ENCODE peak calls at places on chromosomes 12 and 14, in ten cellular contexts. One of them, this sample, is unnamed. For H3K4me1, the result is how much of the 10 kb centered on the place peaks cover.

GRCh38 chr14:22071001-22071400 is 397.4 kb upstream of the OR4E1 start:
- DNase-seq in naive thymus-derived CD4-positive, alpha-beta T cell: peak
- DNase-seq in psoas muscle: no peak
- DNase-seq in GM12878: peak
- DNase-seq in stomach: no peak
- DNase-seq in small intestine: peak
- DNase-seq in cardiac muscle cell: no peak
- DNase-seq in IMR-90: no peak
- DNase-seq in GM23338: no peak
- DNase-seq in CD8-positive, alpha-beta T cell: peak
- DNase-seq in this sample: peak

GRCh38 chr14:97977711-97978261 is 1180.6 kb downstream of the VRK1 start:
- DNase-seq in naive thymus-derived CD4-positive, alpha-beta T cell: peak
- DNase-seq in psoas muscle: peak
- DNase-seq in GM12878: no peak
- DNase-seq in stomach: peak
- DNase-seq in small intestine: peak
- DNase-seq in cardiac muscle cell: peak
- DNase-seq in IMR-90: no peak
- DNase-seq in GM23338: no peak
- DNase-seq in CD8-positive, alpha-beta T cell: peak
- DNase-seq in this sample: peak

GRCh38 chr14:65219353-65219752 is 117.0 kb upstream of the MAX start:
- DNase-seq in naive thymus-derived CD4-positive, alpha-beta T cell: no peak
- DNase-seq in psoas muscle: no peak
- DNase-seq in GM12878: no peak
- DNase-seq in stomach: no peak
- DNase-seq in small intestine: no peak
- DNase-seq in cardiac muscle cell: no peak
- DNase-seq in IMR-90: no peak
- DNase-seq in GM23338: no peak
- DNase-seq in CD8-positive, alpha-beta T cell: no peak
- DNase-seq in this sample: no peak

GRCh38 chr14:51954657-51955056 is 34.7 kb upstream of the RTRAF start:
- DNase-seq in naive thymus-derived CD4-positive, alpha-beta T cell: no peak
- DNase-seq in psoas muscle: no peak
- DNase-seq in GM12878: no peak
- DNase-seq in stomach: no peak
- DNase-seq in small intestine: no peak
- DNase-seq in cardiac muscle cell: no peak
- DNase-seq in IMR-90: no peak
- DNase-seq in GM23338: peak
- DNase-seq in CD8-positive, alpha-beta T cell: no peak
- DNase-seq in this sample: no peak

GRCh38 chr12:57239587-57240068 is 10.1 kb downstream of the SHMT2 start:
- DNase-seq in naive thymus-derived CD4-positive, alpha-beta T cell: no peak
- DNase-seq in psoas muscle: no peak
- DNase-seq in GM12878: no peak
- DNase-seq in stomach: no peak
- DNase-seq in small intestine: no peak
- DNase-seq in cardiac muscle cell: no peak
- DNase-seq in IMR-90: no peak
- DNase-seq in GM23338: peak
- DNase-seq in CD8-positive, alpha-beta T cell: no peak
- DNase-seq in this sample: no peak

GRCh38 chr12:12946686-12947355 is 5.1 kb downstream of the GPRC5D start:
- DNase-seq in naive thymus-derived CD4-positive, alpha-beta T cell: no peak
- DNase-seq in psoas muscle: no peak
- DNase-seq in GM12878: no peak
- DNase-seq in stomach: no peak
- DNase-seq in small intestine: no peak
- DNase-seq in cardiac muscle cell: no peak
- DNase-seq in IMR-90: no peak
- DNase-seq in GM23338: no peak
- DNase-seq in CD8-positive, alpha-beta T cell: no peak
- DNase-seq in this sample: no peak

GRCh38 chr14:28344381-28344780 is 422.2 kb upstream of the FOXG1 start:
- DNase-seq in naive thymus-derived CD4-positive, alpha-beta T cell: no peak
- DNase-seq in psoas muscle: no peak
- DNase-seq in GM12878: no peak
- DNase-seq in stomach: no peak
- DNase-seq in small intestine: no peak
- DNase-seq in cardiac muscle cell: peak
- DNase-seq in IMR-90: no peak
- DNase-seq in GM23338: no peak
- DNase-seq in CD8-positive, alpha-beta T cell: no peak
- DNase-seq in this sample: no peak

GRCh38 chr12:48978291-48978740 is at the start of gene WNT1:
- DNase-seq in naive thymus-derived CD4-positive, alpha-beta T cell: no peak
- DNase-seq in psoas muscle: no peak
- DNase-seq in GM12878: no peak
- DNase-seq in stomach: no peak
- DNase-seq in small intestine: no peak
- DNase-seq in cardiac muscle cell: no peak
- DNase-seq in IMR-90: no peak
- DNase-seq in GM23338: no peak
- DNase-seq in CD8-positive, alpha-beta T cell: no peak
- DNase-seq in this sample: peak

GRCh38 chr14:95479494-95479893 is 37.0 kb downstream of the SYNE3 start:
- DNase-seq in naive thymus-derived CD4-positive, alpha-beta T cell: no peak
- DNase-seq in psoas muscle: no peak
- DNase-seq in GM12878: no peak
- DNase-seq in stomach: no peak
- DNase-seq in small intestine: no peak
- DNase-seq in cardiac muscle cell: no peak
- DNase-seq in IMR-90: no peak
- DNase-seq in GM23338: no peak
- DNase-seq in CD8-positive, alpha-beta T cell: no peak
- DNase-seq in this sample: no peak

GRCh38 chr14:95478309-95478708 is 38.1 kb downstream of the SYNE3 start:
- DNase-seq in naive thymus-derived CD4-positive, alpha-beta T cell: no peak
- DNase-seq in psoas muscle: no peak
- DNase-seq in GM12878: no peak
- DNase-seq in stomach: no peak
- DNase-seq in small intestine: no peak
- DNase-seq in cardiac muscle cell: no peak
- DNase-seq in IMR-90: no peak
- DNase-seq in GM23338: no peak
- DNase-seq in CD8-positive, alpha-beta T cell: no peak
- DNase-seq in this sample: no peak

GRCh38 chr14:95477411-95478089 is 38.9 kb downstream of the SYNE3 start:
- DNase-seq in naive thymus-derived CD4-positive, alpha-beta T cell: no peak
- DNase-seq in psoas muscle: no peak
- DNase-seq in GM12878: no peak
- DNase-seq in stomach: no peak
- DNase-seq in small intestine: no peak
- DNase-seq in cardiac muscle cell: no peak
- DNase-seq in IMR-90: no peak
- DNase-seq in GM23338: no peak
- DNase-seq in CD8-positive, alpha-beta T cell: no peak
- DNase-seq in this sample: no peak

GRCh38 chr14:95480109-95480886 is 36.2 kb downstream of the SYNE3 start:
- DNase-seq in naive thymus-derived CD4-positive, alpha-beta T cell: no peak
- DNase-seq in psoas muscle: peak
- DNase-seq in GM12878: no peak
- DNase-seq in stomach: no peak
- DNase-seq in small intestine: no peak
- DNase-seq in cardiac muscle cell: peak
- DNase-seq in IMR-90: peak
- DNase-seq in GM23338: no peak
- DNase-seq in CD8-positive, alpha-beta T cell: no peak
- DNase-seq in this sample: peak

DNA sequence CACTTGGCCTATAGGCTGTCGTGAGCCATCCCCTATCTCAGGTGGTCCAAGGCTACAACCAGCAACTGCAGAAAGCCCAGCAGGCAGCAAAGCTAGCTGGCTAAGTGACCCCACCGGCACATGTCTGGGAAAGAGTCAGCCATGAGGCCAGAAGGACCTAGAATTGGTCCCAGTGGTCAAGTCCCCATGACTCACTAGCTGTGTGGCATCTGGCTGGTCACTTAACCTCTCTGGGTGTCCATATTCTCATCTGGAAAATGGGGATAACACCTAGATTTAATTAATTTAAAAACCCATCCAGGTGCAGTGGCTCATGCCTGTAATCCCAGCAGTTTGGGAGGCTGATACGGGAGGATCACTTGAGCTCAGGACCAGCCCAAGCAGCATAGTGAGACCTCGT is 37.6 kb downstream of the SYNE3 start:
- DNase-seq in naive thymus-derived CD4-positive, alpha-beta T cell: no peak
- DNase-seq in psoas muscle: no peak
- DNase-seq in GM12878: no peak
- DNase-seq in stomach: no peak
- DNase-seq in small intestine: no peak
- DNase-seq in cardiac muscle cell: no peak
- DNase-seq in IMR-90: no peak
- DNase-seq in GM23338: no peak
- DNase-seq in CD8-positive, alpha-beta T cell: no peak
- DNase-seq in this sample: no peak
- H3K4me1 ChIP-seq in naive thymus-derived CD4-positive, alpha-beta T cell: under half
- H3K4me1 ChIP-seq in psoas muscle: under half
- H3K4me1 ChIP-seq in GM12878: under half
- H3K4me1 ChIP-seq in stomach: under half
- H3K4me1 ChIP-seq in small intestine: under half
- H3K4me1 ChIP-seq in cardiac muscle cell: under half
- H3K4me1 ChIP-seq in IMR-90: under half
- H3K4me1 ChIP-seq in GM23338: under half
- H3K4me1 ChIP-seq in CD8-positive, alpha-beta T cell: under half
- H3K4me1 ChIP-seq in this sample: under half

GRCh38 chr12:91127296-91127695 is 16.0 kb upstream of the LUM start:
- DNase-seq in naive thymus-derived CD4-positive, alpha-beta T cell: no peak
- DNase-seq in psoas muscle: no peak
- DNase-seq in GM12878: no peak
- DNase-seq in stomach: no peak
- DNase-seq in small intestine: no peak
- DNase-seq in cardiac muscle cell: no peak
- DNase-seq in IMR-90: peak
- DNase-seq in GM23338: no peak
- DNase-seq in CD8-positive, alpha-beta T cell: no peak
- DNase-seq in this sample: no peak

GRCh38 chr12:91127751-91128150 is 16.5 kb upstream of the LUM start:
- DNase-seq in naive thymus-derived CD4-positive, alpha-beta T cell: no peak
- DNase-seq in psoas muscle: no peak
- DNase-seq in GM12878: no peak
- DNase-seq in stomach: no peak
- DNase-seq in small intestine: peak
- DNase-seq in cardiac muscle cell: peak
- DNase-seq in IMR-90: peak
- DNase-seq in GM23338: no peak
- DNase-seq in CD8-positive, alpha-beta T cell: no peak
- DNase-seq in this sample: no peak

GRCh38 chr12:91129662-91130362 is 18.5 kb upstream of the LUM start:
- DNase-seq in naive thymus-derived CD4-positive, alpha-beta T cell: no peak
- DNase-seq in psoas muscle: no peak
- DNase-seq in GM12878: no peak
- DNase-seq in stomach: no peak
- DNase-seq in small intestine: no peak
- DNase-seq in cardiac muscle cell: no peak
- DNase-seq in IMR-90: no peak
- DNase-seq in GM23338: no peak
- DNase-seq in CD8-positive, alpha-beta T cell: no peak
- DNase-seq in this sample: no peak

GRCh38 chr12:91123236-91123635 is 11.9 kb upstream of the LUM start:
- DNase-seq in naive thymus-derived CD4-positive, alpha-beta T cell: no peak
- DNase-seq in psoas muscle: no peak
- DNase-seq in GM12878: no peak
- DNase-seq in stomach: no peak
- DNase-seq in small intestine: no peak
- DNase-seq in cardiac muscle cell: no peak
- DNase-seq in IMR-90: peak
- DNase-seq in GM23338: no peak
- DNase-seq in CD8-positive, alpha-beta T cell: no peak
- DNase-seq in this sample: no peak

DNA sequence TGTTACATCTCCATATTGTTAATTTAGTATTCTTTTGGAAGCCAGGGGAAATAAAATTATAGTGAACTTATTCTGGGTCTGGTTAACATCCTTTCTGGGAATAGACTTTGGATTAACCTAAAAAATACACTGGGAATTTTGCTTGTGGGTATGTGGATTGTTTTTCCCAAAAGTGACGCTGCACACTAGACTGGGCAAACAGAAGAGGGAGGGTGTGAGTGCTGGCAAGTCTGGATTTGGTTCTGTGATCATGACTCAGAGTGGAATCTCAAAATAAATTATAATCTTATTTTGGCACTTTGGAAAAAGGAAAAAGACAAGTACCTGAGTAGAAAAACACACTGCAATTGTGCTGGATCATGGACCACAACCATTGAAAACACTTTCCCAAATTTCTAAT is 15.2 kb upstream of the LUM start:
- DNase-seq in naive thymus-derived CD4-positive, alpha-beta T cell: no peak
- DNase-seq in psoas muscle: no peak
- DNase-seq in GM12878: no peak
- DNase-seq in stomach: no peak
- DNase-seq in small intestine: no peak
- DNase-seq in cardiac muscle cell: no peak
- DNase-seq in IMR-90: no peak
- DNase-seq in GM23338: no peak
- DNase-seq in CD8-positive, alpha-beta T cell: no peak
- DNase-seq in this sample: no peak
- H3K27ac ChIP-seq in naive thymus-derived CD4-positive, alpha-beta T cell: no peak
- H3K27ac ChIP-seq in psoas muscle: no peak
- H3K27ac ChIP-seq in GM12878: no peak
- H3K27ac ChIP-seq in stomach: no peak
- H3K27ac ChIP-seq in small intestine: no peak
- H3K27ac ChIP-seq in cardiac muscle cell: no peak
- H3K27ac ChIP-seq in IMR-90: no peak
- H3K27ac ChIP-seq in GM23338: no peak
- H3K27ac ChIP-seq in CD8-positive, alpha-beta T cell: no peak
- H3K27ac ChIP-seq in this sample: no peak

GRCh38 chr12:114688256-114688845 is 4.4 kb upstream of the TBX3 start:
- DNase-seq in naive thymus-derived CD4-positive, alpha-beta T cell: no peak
- DNase-seq in psoas muscle: no peak
- DNase-seq in GM12878: no peak
- DNase-seq in stomach: no peak
- DNase-seq in small intestine: no peak
- DNase-seq in cardiac muscle cell: no peak
- DNase-seq in IMR-90: no peak
- DNase-seq in GM23338: peak
- DNase-seq in CD8-positive, alpha-beta T cell: no peak
- DNase-seq in this sample: no peak
- H3K4me1 ChIP-seq in naive thymus-derived CD4-positive, alpha-beta T cell: under half
- H3K4me1 ChIP-seq in psoas muscle: under half
- H3K4me1 ChIP-seq in GM12878: under half
- H3K4me1 ChIP-seq in stomach: under half
- H3K4me1 ChIP-seq in small intestine: under half
- H3K4me1 ChIP-seq in cardiac muscle cell: under half
- H3K4me1 ChIP-seq in IMR-90: under half
- H3K4me1 ChIP-seq in GM23338: half or more
- H3K4me1 ChIP-seq in CD8-positive, alpha-beta T cell: under half
- H3K4me1 ChIP-seq in this sample: under half

GRCh38 chr12:43308776-43309175 is 243.2 kb downstream of the ADAMTS20 start:
- DNase-seq in naive thymus-derived CD4-positive, alpha-beta T cell: no peak
- DNase-seq in psoas muscle: no peak
- DNase-seq in GM12878: no peak
- DNase-seq in stomach: no peak
- DNase-seq in small intestine: no peak
- DNase-seq in cardiac muscle cell: no peak
- DNase-seq in IMR-90: no peak
- DNase-seq in GM23338: no peak
- DNase-seq in CD8-positive, alpha-beta T cell: no peak
- DNase-seq in this sample: no peak

GRCh38 chr12:43306066-43306465 is 245.9 kb downstream of the ADAMTS20 start:
- DNase-seq in naive thymus-derived CD4-positive, alpha-beta T cell: no peak
- DNase-seq in psoas muscle: peak
- DNase-seq in GM12878: no peak
- DNase-seq in stomach: no peak
- DNase-seq in small intestine: no peak
- DNase-seq in cardiac muscle cell: peak
- DNase-seq in IMR-90: peak
- DNase-seq in GM23338: no peak
- DNase-seq in CD8-positive, alpha-beta T cell: no peak
- DNase-seq in this sample: no peak

GRCh38 chr12:43309845-43310405 is 242.1 kb downstream of the ADAMTS20 start:
- DNase-seq in naive thymus-derived CD4-positive, alpha-beta T cell: no peak
- DNase-seq in psoas muscle: no peak
- DNase-seq in GM12878: no peak
- DNase-seq in stomach: no peak
- DNase-seq in small intestine: no peak
- DNase-seq in cardiac muscle cell: no peak
- DNase-seq in IMR-90: peak
- DNase-seq in GM23338: no peak
- DNase-seq in CD8-positive, alpha-beta T cell: no peak
- DNase-seq in this sample: no peak

GRCh38 chr12:43305065-43305464 is 246.9 kb downstream of the ADAMTS20 start:
- DNase-seq in naive thymus-derived CD4-positive, alpha-beta T cell: no peak
- DNase-seq in psoas muscle: no peak
- DNase-seq in GM12878: no peak
- DNase-seq in stomach: no peak
- DNase-seq in small intestine: no peak
- DNase-seq in cardiac muscle cell: no peak
- DNase-seq in IMR-90: no peak
- DNase-seq in GM23338: no peak
- DNase-seq in CD8-positive, alpha-beta T cell: no peak
- DNase-seq in this sample: no peak

GRCh38 chr12:43307126-43307525 is 244.9 kb downstream of the ADAMTS20 start:
- DNase-seq in naive thymus-derived CD4-positive, alpha-beta T cell: no peak
- DNase-seq in psoas muscle: no peak
- DNase-seq in GM12878: no peak
- DNase-seq in stomach: no peak
- DNase-seq in small intestine: no peak
- DNase-seq in cardiac muscle cell: no peak
- DNase-seq in IMR-90: no peak
- DNase-seq in GM23338: no peak
- DNase-seq in CD8-positive, alpha-beta T cell: no peak
- DNase-seq in this sample: no peak
- H3K27ac ChIP-seq in naive thymus-derived CD4-positive, alpha-beta T cell: no peak
- H3K27ac ChIP-seq in psoas muscle: no peak
- H3K27ac ChIP-seq in GM12878: no peak
- H3K27ac ChIP-seq in stomach: no peak
- H3K27ac ChIP-seq in small intestine: no peak
- H3K27ac ChIP-seq in cardiac muscle cell: no peak
- H3K27ac ChIP-seq in IMR-90: peak
- H3K27ac ChIP-seq in GM23338: no peak
- H3K27ac ChIP-seq in CD8-positive, alpha-beta T cell: no peak
- H3K27ac ChIP-seq in this sample: no peak

This sample was measured in CD8-positive, alpha-beta memory T cell.